ENCODE peak calls at places on chromosomes 4 and X, in ten cellular contexts. M is activated CD4-positive, alpha-beta T cell treated with anti-CD3 and anti-CD28 coated beads, Interleukin-2, amount 50 U/mL, for 4 hours; Q is posterior cingulate gyrus; T is germinal center; K is CD4-positive, CD25-positive, alpha-beta regulatory T cell; O is midbrain; D is fibroblast of gingiva; B is activated CD4-positive, CD25-positive, alpha-beta regulatory T cell; E is H54; H is GM12864. N is an unnamed sample.
A peak's percentile ranks its signal among the peaks of the same experiment; 100 is the strongest.

GRCh38 chr4:146061610-146062324 is 113.8 kb upstream of the LSM6 start:
- DNase-seq in B (no peak), H (no peak), Q (no peak), D (no peak), O (no peak), T (no peak), K (no peak), M (no peak), E (no peak), N (no peak)

GRCh38 chr4:74716436-74716765 is 77.9 kb downstream of the BTC start:
- DNase-seq in B (no peak), O (no peak), T (no peak), D (peak; percentile 31), Q (no peak), K (no peak), E (no peak), H (no peak), M (no peak), N (no peak)

GRCh38 chrX:14504960-14505538 is 24.3 kb upstream of the GLRA2 start:
- DNase-seq in O (peak; percentile 10), H (no peak), M (no peak), D (no peak), K (no peak), Q (no peak), B (no peak), T (no peak), E (no peak), N (no peak)

GRCh38 chr4:140621161-140621560 is 52.4 kb upstream of the UCP1 start:
- DNase-seq in H (no peak), D (no peak), Q (no peak), T (no peak), B (no peak), K (no peak), O (no peak), M (no peak), E (no peak), N (no peak)

GRCh38 chr4:6701371-6701770 is 7.7 kb downstream of the S100P start:
- DNase-seq in Q (no peak), O (no peak), E (no peak), D (no peak), T (no peak), H (no peak), K (peak; percentile 18), B (no peak), M (no peak), N (no peak)

GRCh38 chrX:44954562-44954961 is 81.6 kb downstream of the KDM6A start:
- DNase-seq in D (no peak), M (no peak), K (no peak), T (no peak), E (no peak), H (no peak), Q (no peak), B (no peak), O (no peak), N (no peak)

GRCh38 chr4:150583287-150584197 is 1.6 kb downstream of the MAB21L2 start:
- DNase-seq in K (no peak), D (peak; percentile 93), T (no peak), O (peak; percentile 20), E (no peak), M (no peak), Q (peak; percentile 33), B (no peak), H (no peak), N (no peak)

GRCh38 chrX:30308263-30309138 is 689 bp downstream of the NR0B1 start:
- DNase-seq in K (no peak), Q (no peak), E (no peak), B (no peak), O (no peak), T (no peak), H (no peak), D (peak; percentile 1), M (no peak), N (no peak)

GRCh38 chr4:132065940-132066495 is 1083.1 kb upstream of the PCDH10 start:
- DNase-seq in Q (no peak), D (peak; percentile 3), H (no peak), B (no peak), E (no peak), T (no peak), K (no peak), O (no peak), M (no peak), N (no peak)

GRCh38 chrX:21845096-21845495 is 5.7 kb downstream of the MBTPS2 start:
- DNase-seq in D (no peak), Q (no peak), E (no peak), O (no peak), M (no peak), T (no peak), K (no peak), B (no peak), H (no peak), N (no peak)

GRCh38 chr4:128707864-128708263 is 101.6 kb upstream of the JADE1 start:
- DNase-seq in E (no peak), M (no peak), Q (no peak), D (peak; percentile 78), H (no peak), K (no peak), B (no peak), O (no peak), T (no peak), N (no peak)

GRCh38 chr4:63906660-63907146 is 502.5 kb downstream of the TECRL start:
- DNase-seq in O (no peak), M (no peak), K (no peak), D (no peak), H (no peak), B (no peak), E (no peak), T (no peak), Q (no peak), N (no peak)

GRCh38 chrX:38803609-38804480 is 2.6 kb downstream of the MID1IP1 start:
- DNase-seq in T (peak; percentile 52), D (peak; percentile 85), K (no peak), E (no peak), M (peak; percentile 32), H (no peak), O (peak; percentile 79), B (peak; percentile 7), Q (peak; percentile 75), N (no peak)

GRCh38 chrX:130994671-130995070 is 63.5 kb upstream of the ARHGAP36 start:
- DNase-seq in T (peak; percentile 4), H (no peak), E (no peak), K (no peak), O (no peak), D (no peak), B (no peak), Q (no peak), M (no peak), N (no peak)

GRCh38 chr4:20839957-20840356 is 139.7 kb downstream of the PACRGL start:
- DNase-seq in H (no peak), Q (no peak), B (no peak), D (peak; percentile 48), K (no peak), O (no peak), M (no peak), E (no peak), T (no peak), N (no peak)

GRCh38 chrX:67351411-67351810 is 192.4 kb upstream of the AR start:
- DNase-seq in T (no peak), E (no peak), B (no peak), Q (no peak), M (no peak), O (no peak), H (no peak), K (no peak), D (no peak), N (no peak)

GRCh38 chr4:76725039-76725438 is 172.9 kb downstream of the SOWAHB start:
- DNase-seq in D (no peak), O (no peak), M (no peak), B (no peak), K (no peak), Q (no peak), E (no peak), T (no peak), H (no peak), N (no peak)

GRCh38 chr4:20506827-20507226 is 193.4 kb upstream of the PACRGL start:
- DNase-seq in K (no peak), Q (no peak), B (no peak), M (no peak), O (no peak), H (no peak), E (no peak), D (peak; percentile 80), T (no peak), N (no peak)

GRCh38 chrX:136065044-136065671 is 79.9 kb downstream of the SLC9A6 start:
- DNase-seq in O (peak; percentile 3), T (no peak), D (peak; percentile 49), M (no peak), K (peak; percentile 48), E (no peak), H (no peak), Q (no peak), B (no peak), N (no peak)

GRCh38 chr4:20615492-20616136 is 84.6 kb upstream of the PACRGL start:
- DNase-seq in T (no peak), K (no peak), B (no peak), H (no peak), O (no peak), E (peak; percentile 19), M (no peak), Q (no peak), D (no peak), N (no peak)

GRCh38 chr4:25860586-25861421 is 2.0 kb downstream of the SEL1L3 start:
- DNase-seq in Q (no peak), E (no peak), M (no peak), D (peak; percentile 16), O (no peak), K (no peak), B (no peak), T (no peak), H (no peak), N (no peak)

N was measured in vagina.